ENCODE peak calls at places on chromosomes 3 and 15, in eight cellular contexts. One of them, this sample, is unnamed.

GRCh38 chr15:74565381-74566085 is 24.5 kb downstream of the ARID3B start:
- DNase-seq in brain microvascular endothelial cell: no peak
- DNase-seq in fibroblast of mammary gland: no peak
- DNase-seq in adrenal gland: no peak
- DNase-seq in epithelial cell of proximal tubule: no peak
- DNase-seq in Peyer's patch: no peak
- DNase-seq in neural progenitor cell: peak
- DNase-seq in sigmoid colon: no peak
- DNase-seq in this sample: no peak

GRCh38 chr15:78223396-78224023 is 10.9 kb downstream of the ACSBG1 start:
- DNase-seq in adrenal gland: no peak
- DNase-seq in Peyer's patch: no peak
- DNase-seq in epithelial cell of proximal tubule: no peak
- DNase-seq in sigmoid colon: no peak
- DNase-seq in brain microvascular endothelial cell: no peak
- DNase-seq in fibroblast of mammary gland: peak
- DNase-seq in neural progenitor cell: no peak
- DNase-seq in this sample: no peak

GRCh38 chr15:95346856-95347255 is 983.6 kb upstream of the NR2F2 start:
- DNase-seq in sigmoid colon: no peak
- DNase-seq in fibroblast of mammary gland: no peak
- DNase-seq in adrenal gland: no peak
- DNase-seq in neural progenitor cell: no peak
- DNase-seq in brain microvascular endothelial cell: no peak
- DNase-seq in epithelial cell of proximal tubule: no peak
- DNase-seq in Peyer's patch: no peak
- DNase-seq in this sample: no peak

GRCh38 chr15:74402337-74402839 is 31.4 kb downstream of the SEMA7A start:
- DNase-seq in neural progenitor cell: no peak
- DNase-seq in adrenal gland: no peak
- DNase-seq in sigmoid colon: no peak
- DNase-seq in epithelial cell of proximal tubule: no peak
- DNase-seq in fibroblast of mammary gland: no peak
- DNase-seq in brain microvascular endothelial cell: no peak
- DNase-seq in Peyer's patch: no peak
- DNase-seq in this sample: no peak

GRCh38 chr15:50883903-50884302 is 24.6 kb upstream of the AP4E1 start:
- DNase-seq in epithelial cell of proximal tubule: no peak
- DNase-seq in fibroblast of mammary gland: peak
- DNase-seq in sigmoid colon: no peak
- DNase-seq in brain microvascular endothelial cell: peak
- DNase-seq in Peyer's patch: peak
- DNase-seq in adrenal gland: no peak
- DNase-seq in neural progenitor cell: no peak
- DNase-seq in this sample: peak

GRCh38 chr3:196163687-196164493 is 47.3 kb downstream of the ZDHHC19 start:
- DNase-seq in adrenal gland: no peak
- DNase-seq in brain microvascular endothelial cell: no peak
- DNase-seq in fibroblast of mammary gland: peak
- DNase-seq in neural progenitor cell: no peak
- DNase-seq in sigmoid colon: no peak
- DNase-seq in epithelial cell of proximal tubule: no peak
- DNase-seq in Peyer's patch: peak
- DNase-seq in this sample: no peak

GRCh38 chr3:52527732-52528595 is 5.7 kb downstream of the NT5DC2 start:
- DNase-seq in epithelial cell of proximal tubule: no peak
- DNase-seq in brain microvascular endothelial cell: no peak
- DNase-seq in neural progenitor cell: no peak
- DNase-seq in fibroblast of mammary gland: no peak
- DNase-seq in Peyer's patch: peak
- DNase-seq in sigmoid colon: peak
- DNase-seq in adrenal gland: no peak
- DNase-seq in this sample: no peak

GRCh38 chr3:148882288-148882687 is 17.2 kb downstream of the CPA3 start:
- DNase-seq in fibroblast of mammary gland: peak
- DNase-seq in adrenal gland: no peak
- DNase-seq in neural progenitor cell: no peak
- DNase-seq in Peyer's patch: no peak
- DNase-seq in sigmoid colon: no peak
- DNase-seq in brain microvascular endothelial cell: peak
- DNase-seq in epithelial cell of proximal tubule: no peak
- DNase-seq in this sample: no peak

GRCh38 chr3:20924646-20925395 is 738.8 kb upstream of the SGO1 start:
- DNase-seq in sigmoid colon: no peak
- DNase-seq in epithelial cell of proximal tubule: no peak
- DNase-seq in fibroblast of mammary gland: no peak
- DNase-seq in Peyer's patch: no peak
- DNase-seq in adrenal gland: no peak
- DNase-seq in neural progenitor cell: no peak
- DNase-seq in brain microvascular endothelial cell: no peak
- DNase-seq in this sample: peak

GRCh38 chr3:180626844-180627243 is 24.9 kb downstream of the TTC14 start:
- DNase-seq in Peyer's patch: no peak
- DNase-seq in brain microvascular endothelial cell: no peak
- DNase-seq in fibroblast of mammary gland: no peak
- DNase-seq in epithelial cell of proximal tubule: no peak
- DNase-seq in sigmoid colon: no peak
- DNase-seq in adrenal gland: no peak
- DNase-seq in neural progenitor cell: no peak
- DNase-seq in this sample: no peak

GRCh38 chr3:180630360-180630759 is 28.4 kb downstream of the TTC14 start:
- DNase-seq in epithelial cell of proximal tubule: no peak
- DNase-seq in neural progenitor cell: no peak
- DNase-seq in sigmoid colon: no peak
- DNase-seq in adrenal gland: no peak
- DNase-seq in fibroblast of mammary gland: peak
- DNase-seq in Peyer's patch: no peak
- DNase-seq in brain microvascular endothelial cell: no peak
- DNase-seq in this sample: no peak

GRCh38 chr3:180633722-180634121 is 31.8 kb downstream of the TTC14 start:
- DNase-seq in epithelial cell of proximal tubule: no peak
- DNase-seq in fibroblast of mammary gland: no peak
- DNase-seq in neural progenitor cell: peak
- DNase-seq in brain microvascular endothelial cell: no peak
- DNase-seq in adrenal gland: no peak
- DNase-seq in Peyer's patch: no peak
- DNase-seq in sigmoid colon: no peak
- DNase-seq in this sample: no peak

DNA sequence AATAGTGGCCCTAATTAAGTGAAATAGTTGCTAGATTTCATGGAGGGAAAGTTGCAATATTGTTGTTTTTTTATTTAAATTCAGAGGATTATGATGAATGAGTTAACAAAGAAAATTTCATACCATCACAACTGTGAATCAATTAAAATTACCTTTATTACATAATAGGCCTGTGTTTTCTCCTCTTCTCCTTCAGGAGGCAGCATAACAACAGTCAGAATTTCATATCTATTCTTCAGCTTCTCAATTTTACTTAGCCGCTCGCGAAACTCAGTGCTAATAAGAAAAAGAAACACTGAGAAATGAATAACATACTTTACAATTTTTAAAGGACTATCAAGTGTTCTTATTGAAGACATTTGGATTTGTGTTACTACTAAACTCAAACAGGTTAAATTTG is 29.4 kb downstream of the TTC14 start:
- DNase-seq in adrenal gland: no peak
- DNase-seq in Peyer's patch: no peak
- DNase-seq in neural progenitor cell: no peak
- DNase-seq in sigmoid colon: no peak
- DNase-seq in fibroblast of mammary gland: no peak
- DNase-seq in epithelial cell of proximal tubule: no peak
- DNase-seq in brain microvascular endothelial cell: no peak
- DNase-seq in this sample: no peak
- TF ChIP-seq CTCF in adrenal gland: no peak
- TF ChIP-seq CTCF in Peyer's patch: no peak
- TF ChIP-seq CTCF in neural progenitor cell: peak
- TF ChIP-seq CTCF in sigmoid colon: no peak
- TF ChIP-seq CTCF in fibroblast of mammary gland: peak
- TF ChIP-seq CTCF in epithelial cell of proximal tubule: peak
- TF ChIP-seq CTCF in brain microvascular endothelial cell: no peak
- TF ChIP-seq CTCF in this sample: peak

GRCh38 chr3:186530415-186530814 is 13.8 kb downstream of the CRYGS start:
- DNase-seq in neural progenitor cell: no peak
- DNase-seq in brain microvascular endothelial cell: no peak
- DNase-seq in Peyer's patch: no peak
- DNase-seq in adrenal gland: no peak
- DNase-seq in sigmoid colon: no peak
- DNase-seq in epithelial cell of proximal tubule: no peak
- DNase-seq in fibroblast of mammary gland: no peak
- DNase-seq in this sample: no peak

GRCh38 chr3:186525369-186526255 is 18.6 kb downstream of the CRYGS start:
- DNase-seq in neural progenitor cell: no peak
- DNase-seq in Peyer's patch: no peak
- DNase-seq in sigmoid colon: no peak
- DNase-seq in adrenal gland: no peak
- DNase-seq in fibroblast of mammary gland: no peak
- DNase-seq in epithelial cell of proximal tubule: no peak
- DNase-seq in brain microvascular endothelial cell: no peak
- DNase-seq in this sample: no peak

GRCh38 chr3:186532641-186533072 is 11.5 kb downstream of the CRYGS start:
- DNase-seq in neural progenitor cell: peak
- DNase-seq in adrenal gland: no peak
- DNase-seq in Peyer's patch: peak
- DNase-seq in epithelial cell of proximal tubule: peak
- DNase-seq in brain microvascular endothelial cell: no peak
- DNase-seq in fibroblast of mammary gland: no peak
- DNase-seq in sigmoid colon: no peak
- DNase-seq in this sample: no peak

GRCh38 chr3:186526256-186526606 is 17.9 kb downstream of the CRYGS start:
- DNase-seq in brain microvascular endothelial cell: no peak
- DNase-seq in Peyer's patch: peak
- DNase-seq in sigmoid colon: no peak
- DNase-seq in epithelial cell of proximal tubule: no peak
- DNase-seq in neural progenitor cell: no peak
- DNase-seq in fibroblast of mammary gland: no peak
- DNase-seq in adrenal gland: no peak
- DNase-seq in this sample: no peak

DNA sequence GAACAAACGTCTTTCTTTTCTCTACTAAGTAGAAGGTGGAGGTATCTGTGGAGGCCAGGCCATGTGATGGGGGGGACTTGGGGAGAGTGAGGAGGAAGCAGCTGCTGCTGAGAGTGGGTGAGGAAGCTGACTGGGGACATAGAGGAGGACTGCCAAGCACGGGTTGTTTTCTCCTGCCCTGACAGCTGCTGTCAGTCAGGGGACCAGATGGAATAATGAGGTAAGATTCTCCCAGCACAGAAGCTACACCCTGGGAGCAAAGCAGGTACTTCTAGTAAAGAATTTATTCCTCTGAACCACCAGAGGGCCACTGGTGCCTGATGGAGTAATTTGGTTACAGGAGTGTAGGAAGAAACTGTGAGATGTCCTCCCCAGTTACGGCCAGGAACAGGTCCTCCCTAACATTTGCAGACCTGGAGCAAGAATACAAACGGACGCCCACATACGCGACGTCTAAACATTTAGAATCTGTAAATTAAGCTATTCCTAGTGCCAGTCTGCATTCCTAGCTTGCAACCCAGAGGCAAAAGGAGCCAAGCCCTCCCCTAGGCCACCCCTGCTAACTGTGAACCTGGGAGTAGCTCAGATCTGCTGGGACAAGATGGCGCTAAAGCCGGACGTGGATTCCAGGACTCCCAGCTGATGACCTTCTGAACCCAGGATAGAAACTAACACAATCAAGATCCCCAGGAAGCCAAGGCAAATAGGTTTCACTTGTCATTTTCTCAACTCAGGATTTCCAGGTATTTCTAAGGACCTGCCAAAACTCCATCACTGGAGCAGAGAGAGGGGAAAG is 14.8 kb downstream of the CRYGS start:
- DNase-seq in sigmoid colon: no peak
- DNase-seq in neural progenitor cell: peak
- DNase-seq in Peyer's patch: peak
- DNase-seq in epithelial cell of proximal tubule: no peak
- DNase-seq in brain microvascular endothelial cell: no peak
- DNase-seq in adrenal gland: no peak
- DNase-seq in fibroblast of mammary gland: no peak
- DNase-seq in this sample: no peak
- TF ChIP-seq CTCF in sigmoid colon: no peak
- TF ChIP-seq CTCF in neural progenitor cell: peak
- TF ChIP-seq CTCF in Peyer's patch: no peak
- TF ChIP-seq CTCF in epithelial cell of proximal tubule: peak
- TF ChIP-seq CTCF in brain microvascular endothelial cell: peak
- TF ChIP-seq CTCF in adrenal gland: no peak
- TF ChIP-seq CTCF in fibroblast of mammary gland: no peak
- TF ChIP-seq CTCF in this sample: peak

GRCh38 chr3:30586091-30586805 is 20.2 kb upstream of the TGFBR2 start:
- DNase-seq in sigmoid colon: no peak
- DNase-seq in adrenal gland: no peak
- DNase-seq in fibroblast of mammary gland: peak
- DNase-seq in brain microvascular endothelial cell: no peak
- DNase-seq in epithelial cell of proximal tubule: no peak
- DNase-seq in Peyer's patch: no peak
- DNase-seq in neural progenitor cell: no peak
- DNase-seq in this sample: no peak
- TF ChIP-seq CTCF in sigmoid colon: no peak
- TF ChIP-seq CTCF in adrenal gland: no peak
- TF ChIP-seq CTCF in fibroblast of mammary gland: no peak
- TF ChIP-seq CTCF in brain microvascular endothelial cell: no peak
- TF ChIP-seq CTCF in epithelial cell of proximal tubule: no peak
- TF ChIP-seq CTCF in Peyer's patch: no peak
- TF ChIP-seq CTCF in neural progenitor cell: no peak
- TF ChIP-seq CTCF in this sample: no peak

DNA sequence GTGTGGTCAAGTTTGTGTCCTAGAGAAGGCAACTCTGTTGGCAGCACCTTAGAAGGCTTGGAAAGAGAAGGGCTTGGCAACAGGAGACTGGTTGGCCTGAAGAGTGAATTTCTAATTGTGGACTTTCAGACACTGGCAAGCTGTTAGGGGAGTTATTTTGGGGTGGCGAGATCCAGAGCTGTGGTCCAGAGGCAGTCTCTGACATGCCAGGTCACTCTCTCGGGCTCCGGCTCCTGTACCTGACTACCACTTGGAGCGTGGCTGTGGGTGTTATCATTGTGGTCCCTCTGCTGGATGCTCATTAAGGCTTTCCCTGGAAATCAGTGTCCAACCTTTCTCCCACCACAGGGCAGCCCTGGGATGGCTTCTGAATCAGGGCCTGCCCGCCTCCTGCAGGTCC is 209.0 kb downstream of the SLCO3A1 start:
- DNase-seq in Peyer's patch: no peak
- DNase-seq in sigmoid colon: no peak
- DNase-seq in neural progenitor cell: no peak
- DNase-seq in brain microvascular endothelial cell: no peak
- DNase-seq in fibroblast of mammary gland: no peak
- DNase-seq in epithelial cell of proximal tubule: no peak
- DNase-seq in adrenal gland: no peak
- DNase-seq in this sample: no peak
- TF ChIP-seq CTCF in Peyer's patch: no peak
- TF ChIP-seq CTCF in sigmoid colon: no peak
- TF ChIP-seq CTCF in neural progenitor cell: no peak
- TF ChIP-seq CTCF in brain microvascular endothelial cell: no peak
- TF ChIP-seq CTCF in fibroblast of mammary gland: no peak
- TF ChIP-seq CTCF in epithelial cell of proximal tubule: no peak
- TF ChIP-seq CTCF in adrenal gland: no peak
- TF ChIP-seq CTCF in this sample: no peak

GRCh38 chr15:25829075-25829474 is 34.1 kb downstream of the ATP10A start:
- DNase-seq in neural progenitor cell: no peak
- DNase-seq in Peyer's patch: no peak
- DNase-seq in brain microvascular endothelial cell: no peak
- DNase-seq in adrenal gland: no peak
- DNase-seq in sigmoid colon: no peak
- DNase-seq in fibroblast of mammary gland: no peak
- DNase-seq in epithelial cell of proximal tubule: no peak
- DNase-seq in this sample: peak

GRCh38 chr15:25825215-25825614 is 37.9 kb downstream of the ATP10A start:
- DNase-seq in adrenal gland: no peak
- DNase-seq in fibroblast of mammary gland: no peak
- DNase-seq in brain microvascular endothelial cell: no peak
- DNase-seq in neural progenitor cell: no peak
- DNase-seq in Peyer's patch: no peak
- DNase-seq in sigmoid colon: no peak
- DNase-seq in epithelial cell of proximal tubule: no peak
- DNase-seq in this sample: no peak

GRCh38 chr15:25824618-25825017 is 38.5 kb downstream of the ATP10A start:
- DNase-seq in adrenal gland: no peak
- DNase-seq in Peyer's patch: no peak
- DNase-seq in brain microvascular endothelial cell: no peak
- DNase-seq in sigmoid colon: no peak
- DNase-seq in fibroblast of mammary gland: no peak
- DNase-seq in epithelial cell of proximal tubule: no peak
- DNase-seq in neural progenitor cell: no peak
- DNase-seq in this sample: no peak
- TF ChIP-seq CTCF in adrenal gland: no peak
- TF ChIP-seq CTCF in Peyer's patch: no peak
- TF ChIP-seq CTCF in brain microvascular endothelial cell: no peak
- TF ChIP-seq CTCF in sigmoid colon: no peak
- TF ChIP-seq CTCF in fibroblast of mammary gland: no peak
- TF ChIP-seq CTCF in epithelial cell of proximal tubule: no peak
- TF ChIP-seq CTCF in neural progenitor cell: no peak
- TF ChIP-seq CTCF in this sample: no peak